ENCODE peak calls at places on chromosomes 1 and 21, in seven cellular contexts. S is anterior cingulate cortex; F is M059J; I is GM04503; U is activated naive CD4-positive, alpha-beta T cell treated with Interleukin-2 at 50 U/mL for 16 hours; A is Peyer's patch; N is H54. O is an unnamed sample.

GRCh38 chr1:32775640-32776337 is 41.4 kb downstream of the YARS1 start:
- DNase-seq in U (no peak), F (peak; percentile 63), S (no peak), A (peak; percentile 40), I (no peak), N (no peak), O (no peak)

GRCh38 chr21:35953570-35953969 is 106.8 kb downstream of the SETD4 start:
- DNase-seq in I (no peak), F (no peak), S (no peak), U (no peak), A (no peak), N (no peak), O (no peak)

GRCh38 chr1:200982071-200982945 is 41.2 kb downstream of the KIF21B start:
- DNase-seq in S (no peak), F (peak; percentile 13), N (no peak), A (no peak), U (no peak), I (no peak), O (no peak)

GRCh38 chr1:9602794-9603167 is 14.1 kb downstream of the TMEM201 start:
- DNase-seq in I (no peak), N (no peak), S (no peak), F (no peak), A (no peak), U (no peak), O (no peak)

GRCh38 chr1:19872190-19872589 is 10.0 kb upstream of the OTUD3 start:
- DNase-seq in I (no peak), U (no peak), S (no peak), F (peak; percentile 56), N (no peak), A (peak; percentile 86), O (no peak)

GRCh38 chr1:196148367-196148970 is 459.8 kb downstream of the KCNT2 start:
- DNase-seq in N (no peak), U (no peak), F (peak; percentile 47), S (no peak), I (no peak), A (no peak), O (no peak)

GRCh38 chr1:70204578-70204977 is 801 bp downstream of the LRRC40 start:
- DNase-seq in I (no peak), N (no peak), U (no peak), F (no peak), A (no peak), S (no peak), O (peak; percentile 9)

GRCh38 chr1:39737546-39738169 is 1.0 kb upstream of the PPIE start:
- DNase-seq in F (peak; percentile 73), U (no peak), N (no peak), I (no peak), A (no peak), S (no peak), O (no peak)

GRCh38 chr21:19468981-19469715 is 1065.6 kb upstream of the TMPRSS15 start:
- DNase-seq in I (no peak), U (no peak), N (no peak), A (no peak), F (no peak), S (no peak), O (no peak)

GRCh38 chr1:213988639-213989070 is 882 bp downstream of the PROX1 start:
- DNase-seq in S (no peak), U (no peak), A (no peak), N (no peak), F (no peak), I (no peak), O (no peak)

GRCh38 chr1:25431495-25432363 is 1.0 kb downstream of the MACO1 start:
- DNase-seq in A (peak; percentile 50), F (peak; percentile 11), N (no peak), I (no peak), U (peak; percentile 6), S (peak; percentile 52), O (no peak)